ENCODE peak calls at places on chromosome 22, in nine cellular contexts. T, G, L, R, Q, H, Y, B and U are unnamed samples.

GRCh38 chr22:24232124-24232523 is 12.8 kb downstream of the GGT5 start:
- DNase-seq in T (no peak), G (no peak), L (no peak), R (no peak), Q (no peak), H (no peak), Y (no peak), B (no peak), U (no peak)

GRCh38 chr22:26357813-26358212 is 71.2 kb upstream of the ASPHD2 start:
- DNase-seq in T (no peak), G (no peak), L (no peak), R (no peak), Q (no peak), H (no peak), Y (no peak), B (no peak), U (no peak)

GRCh38 chr22:48313156-48313555 is 1514.5 kb downstream of the BRD1 start:
- DNase-seq in T (no peak), G (no peak), L (no peak), R (no peak), Q (no peak), H (no peak), Y (no peak), B (no peak), U (no peak)

GRCh38 chr22:44304354-44304753 is 8.4 kb downstream of the SHISAL1 start:
- DNase-seq in T (no peak), G (peak; percentile 65), L (no peak), R (no peak), Q (no peak), H (peak; percentile 52), Y (no peak), B (peak; percentile 35), U (no peak)

GRCh38 chr22:31585161-31585859 is 76.7 kb downstream of the PISD start:
- DNase-seq in T (no peak), G (peak; percentile 89), L (no peak), R (peak; percentile 45), Q (peak; percentile 29), H (no peak), Y (no peak), B (no peak), U (no peak)

GRCh38 chr22:32204856-32205722 is at the start of gene RFPL2:
- DNase-seq in T (peak; percentile 69), G (peak; percentile 20), L (peak; percentile 23), R (no peak), Q (no peak), H (peak; percentile 61), Y (peak; percentile 63), B (no peak), U (no peak)

GRCh38 chr22:41696714-41697113 is 2.6 kb upstream of the MEI1 start:
- DNase-seq in T (peak; percentile 54), G (no peak), L (no peak), R (no peak), Q (no peak), H (no peak), Y (no peak), B (no peak), U (no peak)

GRCh38 chr22:47154621-47155081 is 392.2 kb downstream of the TBC1D22A start:
- DNase-seq in T (no peak), G (peak; percentile 44), L (peak; percentile 35), R (no peak), Q (peak; percentile 73), H (peak; percentile 78), Y (no peak), B (peak; percentile 70), U (no peak)

GRCh38 chr22:27115816-27116256 is 458.4 kb downstream of the MIAT start:
- DNase-seq in T (no peak), G (no peak), L (no peak), R (peak; percentile 94), Q (no peak), H (peak; percentile 92), Y (no peak), B (peak; percentile 25), U (no peak)

GRCh38 chr22:41092847-41093371 is 517 bp downstream of the EP300 start:
- DNase-seq in T (peak; percentile 74), G (peak; percentile 42), L (peak; percentile 42), R (no peak), Q (peak; percentile 43), H (peak; percentile 1), Y (peak; percentile 25), B (peak; percentile 30), U (no peak)

GRCh38 chr22:34111210-34111824 is 191.0 kb upstream of the LARGE1 start:
- DNase-seq in T (no peak), G (peak; percentile 3), L (peak; percentile 12), R (no peak), Q (peak; percentile 3), H (peak; percentile 1), Y (no peak), B (peak; percentile 18), U (peak; percentile 69)